ENCODE peak calls at places on chromosome 14, in five cellular contexts. K, C, T, G and N are unnamed samples.

GRCh38 chr14:73879027-73879426 is 7.6 kb upstream of the ZNF410 start:
- DNase-seq in K (no peak), C (peak), T (no peak), G (no peak), N (no peak)

GRCh38 chr14:51533877-51534553 is 117.7 kb upstream of the FRMD6 start:
- DNase-seq in K (no peak), C (no peak), T (no peak), G (no peak), N (no peak)

GRCh38 chr14:68978550-68978911 is 571 bp downstream of the ACTN1 start:
- DNase-seq in K (peak), C (no peak), T (peak), G (no peak), N (peak)

GRCh38 chr14:52051251-52051650 is 17.6 kb downstream of the NID2 start:
- DNase-seq in K (no peak), C (no peak), T (no peak), G (no peak), N (no peak)

GRCh38 chr14:35336171-35337073 is 44.2 kb downstream of the PSMA6 start:
- DNase-seq in K (no peak), C (no peak), T (no peak), G (no peak), N (no peak)

GRCh38 chr14:89356927-89357326 is 60.1 kb downstream of the FOXN3 start:
- DNase-seq in K (no peak), C (no peak), T (no peak), G (no peak), N (no peak)

GRCh38 chr14:71610797-71611196 is 321.4 kb upstream of the RGS6 start:
- DNase-seq in K (no peak), C (no peak), T (no peak), G (no peak), N (no peak)

GRCh38 chr14:58598028-58598850 is 39.5 kb upstream of the DACT1 start:
- DNase-seq in K (no peak), C (no peak), T (no peak), G (no peak), N (no peak)

GRCh38 chr14:22900088-22900799 is 17.2 kb downstream of the REM2 start:
- DNase-seq in K (no peak), C (peak), T (no peak), G (peak), N (peak)

GRCh38 chr14:102819176-102819628 is 42.0 kb downstream of the TRAF3 start:
- DNase-seq in K (peak), C (no peak), T (peak), G (peak), N (peak)

GRCh38 chr14:89308232-89308959 is 108.6 kb downstream of the FOXN3 start:
- DNase-seq in K (no peak), C (no peak), T (no peak), G (peak), N (peak)

GRCh38 chr14:103688906-103689902 is 26.0 kb downstream of the XRCC3 start:
- DNase-seq in K (no peak), C (no peak), T (no peak), G (peak), N (peak)

GRCh38 chr14:61864329-61864898 is 102.2 kb downstream of the SNAPC1 start:
- DNase-seq in K (no peak), C (no peak), T (no peak), G (no peak), N (no peak)

GRCh38 chr14:59314019-59314608 is 125.6 kb downstream of the DAAM1 start:
- DNase-seq in K (no peak), C (no peak), T (no peak), G (no peak), N (no peak)

GRCh38 chr14:50734950-50735697 is 67.0 kb upstream of the SAV1 start:
- DNase-seq in K (no peak), C (no peak), T (no peak), G (no peak), N (no peak)

GRCh38 chr14:39555749-39556148 is 123.5 kb upstream of the FBXO33 start:
- DNase-seq in K (no peak), C (no peak), T (no peak), G (no peak), N (no peak)

GRCh38 chr14:90774316-90774715 is 41.9 kb downstream of the TTC7B start:
- DNase-seq in K (no peak), C (no peak), T (no peak), G (no peak), N (no peak)

GRCh38 chr14:69605761-69606160 is 5.6 kb upstream of the SUSD6 start:
- DNase-seq in K (no peak), C (no peak), T (no peak), G (no peak), N (no peak)

GRCh38 chr14:71414631-71415403 is 507.6 kb downstream of the PCNX1 start:
- DNase-seq in K (no peak), C (peak), T (no peak), G (no peak), N (no peak)

GRCh38 chr14:75306917-75307699 is 28.5 kb downstream of the FOS start:
- DNase-seq in K (no peak), C (no peak), T (no peak), G (peak), N (peak)

GRCh38 chr14:50047274-50047676 is 69.1 kb downstream of the VCPKMT start:
- DNase-seq in K (no peak), C (no peak), T (no peak), G (peak), N (peak)

GRCh38 chr14:101594511-101595148 is 33.3 kb downstream of the DIO3 start:
- DNase-seq in K (no peak), C (no peak), T (no peak), G (no peak), N (no peak)

GRCh38 chr14:105859717-105860614 is 333.6 kb downstream of the TMEM121 start:
- DNase-seq in K (no peak), C (no peak), T (peak), G (no peak), N (peak)

GRCh38 chr14:99189201-99189801 is 82.7 kb downstream of the BCL11B start:
- DNase-seq in K (no peak), C (no peak), T (peak), G (no peak), N (no peak)

GRCh38 chr14:79325071-79325470 is 886.2 kb downstream of the DIO2 start:
- DNase-seq in K (no peak), C (peak), T (no peak), G (no peak), N (no peak)

GRCh38 chr14:77849711-77850110 is 49.8 kb downstream of the ADCK1 start:
- DNase-seq in K (no peak), C (no peak), T (no peak), G (no peak), N (no peak)

GRCh38 chr14:58072288-58073071 is 79.5 kb downstream of the ARMH4 start:
- DNase-seq in K (peak), C (peak), T (peak), G (peak), N (peak)

GRCh38 chr14:71165121-71165574 is 257.9 kb downstream of the PCNX1 start:
- DNase-seq in K (no peak), C (peak), T (no peak), G (no peak), N (no peak)

GRCh38 chr14:50039734-50040400 is 76.5 kb downstream of the VCPKMT start:
- DNase-seq in K (no peak), C (no peak), T (no peak), G (no peak), N (no peak)